ENCODE peak calls at places on chromosomes 2 and 18, in six cellular contexts. One of them, this sample, is unnamed. For H3K36me3, the result is how much of the 10 kb centered on the place peaks cover.

GRCh38 chr2:177296047-177296446 is 31.5 kb upstream of the NFE2L2 start:
- DNase-seq in HCT116: peak
- DNase-seq in GM06990: no peak
- DNase-seq in tibial artery: no peak
- DNase-seq in mammary epithelial cell: peak
- DNase-seq in psoas muscle: no peak
- DNase-seq in this sample: no peak

GRCh38 chr2:109009920-109010610 is 21.0 kb upstream of the EDAR start:
- DNase-seq in HCT116: no peak
- DNase-seq in GM06990: no peak
- DNase-seq in tibial artery: no peak
- DNase-seq in mammary epithelial cell: no peak
- DNase-seq in psoas muscle: no peak
- DNase-seq in this sample: no peak

GRCh38 chr2:236793041-236794011 is 223.7 kb downstream of the ACKR3 start:
- DNase-seq in HCT116: no peak
- DNase-seq in GM06990: no peak
- DNase-seq in tibial artery: no peak
- DNase-seq in mammary epithelial cell: no peak
- DNase-seq in psoas muscle: no peak
- DNase-seq in this sample: no peak

GRCh38 chr2:3595985-3596384 is 1.1 kb downstream of the COLEC11 start:
- DNase-seq in HCT116: no peak
- DNase-seq in GM06990: peak
- DNase-seq in tibial artery: no peak
- DNase-seq in mammary epithelial cell: no peak
- DNase-seq in psoas muscle: no peak
- DNase-seq in this sample: no peak

GRCh38 chr2:189834059-189834458 is 49.8 kb downstream of the PMS1 start:
- DNase-seq in HCT116: no peak
- DNase-seq in GM06990: no peak
- DNase-seq in tibial artery: no peak
- DNase-seq in mammary epithelial cell: no peak
- DNase-seq in psoas muscle: no peak
- DNase-seq in this sample: no peak

GRCh38 chr18:14748496-14748895 is 524 bp downstream of the ANKRD30B start:
- DNase-seq in HCT116: no peak
- DNase-seq in GM06990: no peak
- DNase-seq in tibial artery: no peak
- DNase-seq in mammary epithelial cell: no peak
- DNase-seq in psoas muscle: no peak
- DNase-seq in this sample: no peak

GRCh38 chr2:3637311-3637675 is 20.7 kb upstream of the ALLC start:
- DNase-seq in HCT116: no peak
- DNase-seq in GM06990: no peak
- DNase-seq in tibial artery: peak
- DNase-seq in mammary epithelial cell: no peak
- DNase-seq in psoas muscle: no peak
- DNase-seq in this sample: no peak

GRCh38 chr18:61752973-61753372 is 139.8 kb downstream of the RNF152 start:
- DNase-seq in HCT116: no peak
- DNase-seq in GM06990: no peak
- DNase-seq in tibial artery: no peak
- DNase-seq in mammary epithelial cell: no peak
- DNase-seq in psoas muscle: no peak
- DNase-seq in this sample: no peak

GRCh38 chr2:145743016-145743415 is 1223.1 kb upstream of the ZEB2 start:
- DNase-seq in HCT116: no peak
- DNase-seq in GM06990: no peak
- DNase-seq in tibial artery: no peak
- DNase-seq in mammary epithelial cell: no peak
- DNase-seq in psoas muscle: no peak
- DNase-seq in this sample: no peak

GRCh38 chr2:17539993-17540812 is at the start of gene VSNL1:
- DNase-seq in HCT116: peak
- DNase-seq in GM06990: peak
- DNase-seq in tibial artery: peak
- DNase-seq in mammary epithelial cell: peak
- DNase-seq in psoas muscle: peak
- DNase-seq in this sample: no peak

GRCh38 chr2:111705206-111705605 is 178.8 kb downstream of the ANAPC1 start:
- DNase-seq in HCT116: no peak
- DNase-seq in GM06990: no peak
- DNase-seq in tibial artery: no peak
- DNase-seq in mammary epithelial cell: no peak
- DNase-seq in psoas muscle: no peak
- DNase-seq in this sample: no peak

GRCh38 chr2:71849603-71850305 is 297.9 kb downstream of the CYP26B1 start:
- DNase-seq in HCT116: no peak
- DNase-seq in GM06990: no peak
- DNase-seq in tibial artery: no peak
- DNase-seq in mammary epithelial cell: no peak
- DNase-seq in psoas muscle: no peak
- DNase-seq in this sample: no peak

GRCh38 chr2:219965287-219965870 is 337.9 kb downstream of the SLC4A3 start:
- DNase-seq in HCT116: no peak
- DNase-seq in GM06990: no peak
- DNase-seq in tibial artery: no peak
- DNase-seq in mammary epithelial cell: peak
- DNase-seq in psoas muscle: no peak
- DNase-seq in this sample: no peak

GRCh38 chr2:219973136-219973535 is 345.7 kb downstream of the SLC4A3 start:
- DNase-seq in HCT116: no peak
- DNase-seq in GM06990: no peak
- DNase-seq in tibial artery: no peak
- DNase-seq in mammary epithelial cell: no peak
- DNase-seq in psoas muscle: no peak
- DNase-seq in this sample: no peak

GRCh38 chr2:219969508-219969907 is 342.1 kb downstream of the SLC4A3 start:
- DNase-seq in HCT116: no peak
- DNase-seq in GM06990: no peak
- DNase-seq in tibial artery: no peak
- DNase-seq in mammary epithelial cell: peak
- DNase-seq in psoas muscle: no peak
- DNase-seq in this sample: no peak

GRCh38 chr2:219968685-219969345 is 341.4 kb downstream of the SLC4A3 start:
- DNase-seq in HCT116: peak
- DNase-seq in GM06990: no peak
- DNase-seq in tibial artery: no peak
- DNase-seq in mammary epithelial cell: peak
- DNase-seq in psoas muscle: no peak
- DNase-seq in this sample: no peak
- H3K4me3 ChIP-seq in HCT116: no peak
- H3K4me3 ChIP-seq in GM06990: no peak
- H3K4me3 ChIP-seq in tibial artery: no peak
- H3K4me3 ChIP-seq in mammary epithelial cell: no peak
- H3K4me3 ChIP-seq in psoas muscle: no peak
- H3K4me3 ChIP-seq in this sample: no peak

GRCh38 chr2:100011272-100011711 is 131.1 kb downstream of the AFF3 start:
- DNase-seq in HCT116: no peak
- DNase-seq in GM06990: no peak
- DNase-seq in tibial artery: no peak
- DNase-seq in mammary epithelial cell: no peak
- DNase-seq in psoas muscle: no peak
- DNase-seq in this sample: no peak
- H3K36me3 ChIP-seq in HCT116: under half
- H3K36me3 ChIP-seq in GM06990: under half
- H3K36me3 ChIP-seq in tibial artery: under half
- H3K36me3 ChIP-seq in mammary epithelial cell: under half
- H3K36me3 ChIP-seq in psoas muscle: under half
- H3K36me3 ChIP-seq in this sample: under half

DNA sequence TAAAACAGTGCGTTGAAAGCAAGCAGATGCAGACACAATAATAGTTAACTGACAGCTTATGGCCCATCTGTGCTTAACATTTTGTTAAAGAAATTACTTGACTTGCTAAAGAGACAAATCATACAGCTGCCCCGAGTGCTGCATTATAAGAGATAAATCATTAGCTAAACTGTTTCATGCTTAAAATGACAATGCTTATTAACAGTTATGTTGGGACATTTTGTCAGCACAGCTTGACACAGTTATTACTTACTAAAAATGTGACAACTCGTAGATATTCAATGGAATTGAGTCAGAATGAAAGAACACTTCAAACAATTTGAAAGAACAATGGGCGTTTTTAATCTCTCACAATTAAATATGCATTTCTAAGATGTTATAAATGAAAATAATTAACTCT is 57.3 kb downstream of the PAX3 start:
- DNase-seq in HCT116: no peak
- DNase-seq in GM06990: no peak
- DNase-seq in tibial artery: no peak
- DNase-seq in mammary epithelial cell: no peak
- DNase-seq in psoas muscle: no peak
- DNase-seq in this sample: no peak
- H3K4me3 ChIP-seq in HCT116: no peak
- H3K4me3 ChIP-seq in GM06990: no peak
- H3K4me3 ChIP-seq in tibial artery: no peak
- H3K4me3 ChIP-seq in mammary epithelial cell: no peak
- H3K4me3 ChIP-seq in psoas muscle: no peak
- H3K4me3 ChIP-seq in this sample: no peak

GRCh38 chr2:26285931-26286330 is 41.2 kb downstream of the HADHB start:
- DNase-seq in HCT116: no peak
- DNase-seq in GM06990: no peak
- DNase-seq in tibial artery: no peak
- DNase-seq in mammary epithelial cell: no peak
- DNase-seq in psoas muscle: no peak
- DNase-seq in this sample: no peak

GRCh38 chr2:26283606-26284005 is 38.9 kb downstream of the HADHB start:
- DNase-seq in HCT116: no peak
- DNase-seq in GM06990: no peak
- DNase-seq in tibial artery: no peak
- DNase-seq in mammary epithelial cell: no peak
- DNase-seq in psoas muscle: no peak
- DNase-seq in this sample: no peak

GRCh38 chr2:26279886-26280285 is 35.1 kb downstream of the HADHB start:
- DNase-seq in HCT116: no peak
- DNase-seq in GM06990: no peak
- DNase-seq in tibial artery: no peak
- DNase-seq in mammary epithelial cell: no peak
- DNase-seq in psoas muscle: no peak
- DNase-seq in this sample: no peak

GRCh38 chr2:26284132-26284531 is 39.4 kb downstream of the HADHB start:
- DNase-seq in HCT116: no peak
- DNase-seq in GM06990: no peak
- DNase-seq in tibial artery: no peak
- DNase-seq in mammary epithelial cell: peak
- DNase-seq in psoas muscle: no peak
- DNase-seq in this sample: no peak

DNA sequence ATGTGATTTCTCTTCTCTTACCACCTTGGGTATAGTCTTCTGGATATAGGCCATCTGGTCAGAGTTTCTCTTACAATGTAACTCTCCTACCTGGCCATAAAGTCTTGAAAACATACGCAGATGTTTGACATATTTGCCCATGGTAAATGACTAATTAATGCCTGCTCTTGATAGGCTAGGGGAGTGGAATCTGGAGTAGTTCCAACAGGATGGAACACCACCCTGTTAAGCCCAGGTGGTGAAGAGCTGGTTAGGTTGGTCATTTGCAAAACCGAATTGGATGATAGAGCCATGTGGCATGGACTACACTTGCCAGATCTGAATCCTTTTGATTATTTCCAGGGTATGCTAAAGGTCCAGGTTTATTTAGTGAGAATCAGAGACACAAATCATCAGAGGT is 36.5 kb downstream of the HADHB start:
- DNase-seq in HCT116: no peak
- DNase-seq in GM06990: no peak
- DNase-seq in tibial artery: no peak
- DNase-seq in mammary epithelial cell: peak
- DNase-seq in psoas muscle: no peak
- DNase-seq in this sample: no peak
- H3K36me3 ChIP-seq in HCT116: under half
- H3K36me3 ChIP-seq in GM06990: under half
- H3K36me3 ChIP-seq in tibial artery: half or more
- H3K36me3 ChIP-seq in mammary epithelial cell: under half
- H3K36me3 ChIP-seq in psoas muscle: under half
- H3K36me3 ChIP-seq in this sample: under half

DNA sequence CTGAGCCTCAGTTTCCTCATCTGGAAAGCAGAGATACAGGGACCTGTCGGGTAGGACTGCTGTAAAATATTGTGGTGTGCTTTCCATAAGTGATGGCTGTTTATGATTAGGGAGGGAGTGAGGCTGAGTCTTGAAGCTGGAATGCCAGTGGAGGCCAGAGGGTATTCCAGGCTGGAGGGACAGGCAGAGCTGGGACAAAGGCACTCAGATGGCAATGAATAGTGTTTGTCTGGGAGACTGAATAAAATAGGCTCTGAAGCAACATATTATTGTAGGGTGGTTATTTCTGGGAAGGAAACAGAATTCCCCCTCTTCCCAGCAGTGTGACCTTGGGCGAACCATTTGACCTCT is 120.7 kb downstream of the INHBB start:
- DNase-seq in HCT116: no peak
- DNase-seq in GM06990: no peak
- DNase-seq in tibial artery: no peak
- DNase-seq in mammary epithelial cell: no peak
- DNase-seq in psoas muscle: no peak
- DNase-seq in this sample: no peak
- H3K4me3 ChIP-seq in HCT116: no peak
- H3K4me3 ChIP-seq in GM06990: no peak
- H3K4me3 ChIP-seq in tibial artery: no peak
- H3K4me3 ChIP-seq in mammary epithelial cell: no peak
- H3K4me3 ChIP-seq in psoas muscle: no peak
- H3K4me3 ChIP-seq in this sample: no peak

GRCh38 chr2:9797086-9797485 is 46.2 kb upstream of the TAF1B start:
- DNase-seq in HCT116: no peak
- DNase-seq in GM06990: no peak
- DNase-seq in tibial artery: no peak
- DNase-seq in mammary epithelial cell: no peak
- DNase-seq in psoas muscle: no peak
- DNase-seq in this sample: no peak
- H3K36me3 ChIP-seq in HCT116: under half
- H3K36me3 ChIP-seq in GM06990: under half
- H3K36me3 ChIP-seq in tibial artery: under half
- H3K36me3 ChIP-seq in mammary epithelial cell: under half
- H3K36me3 ChIP-seq in psoas muscle: under half
- H3K36me3 ChIP-seq in this sample: under half

This sample was measured in naive thymus-derived CD4-positive, alpha-beta T cell.